ENCODE peak calls at places on chromosome 20, in four cellular contexts. One of them, this sample, is unnamed.

GRCh38 chr20:61459266-61459665 is 207.2 kb downstream of the CDH4 start:
- DNase-seq in bronchial epithelial cell: no peak
- DNase-seq in K562: no peak
- DNase-seq in Peyer's patch: no peak
- DNase-seq in this sample: no peak

GRCh38 chr20:53866787-53867740 is 203.3 kb downstream of the BCAS1 start:
- DNase-seq in Peyer's patch: no peak
- DNase-seq in K562: no peak
- DNase-seq in bronchial epithelial cell: peak; percentile 35
- DNase-seq in this sample: peak; percentile 69

GRCh38 chr20:34412453-34412852 is 49.4 kb downstream of the ITCH start:
- DNase-seq in K562: no peak
- DNase-seq in bronchial epithelial cell: no peak
- DNase-seq in Peyer's patch: no peak
- DNase-seq in this sample: no peak

GRCh38 chr20:57786304-57786942 is 76.6 kb upstream of the PMEPA1 start:
- DNase-seq in Peyer's patch: no peak
- DNase-seq in bronchial epithelial cell: no peak
- DNase-seq in K562: no peak
- DNase-seq in this sample: no peak

GRCh38 chr20:18272451-18272850 is 15.9 kb upstream of the ZNF133 start:
- DNase-seq in bronchial epithelial cell: peak; percentile 16
- DNase-seq in Peyer's patch: peak; percentile 58
- DNase-seq in K562: peak; percentile 34
- DNase-seq in this sample: peak; percentile 70

GRCh38 chr20:4084096-4084495 is 68.7 kb upstream of the RNF24 start:
- DNase-seq in bronchial epithelial cell: no peak
- DNase-seq in K562: no peak
- DNase-seq in Peyer's patch: peak; percentile 31
- DNase-seq in this sample: no peak

GRCh38 chr20:13105864-13106457 is 97.2 kb downstream of the SPTLC3 start:
- DNase-seq in bronchial epithelial cell: peak; percentile 40
- DNase-seq in Peyer's patch: no peak
- DNase-seq in K562: peak; percentile 8
- DNase-seq in this sample: no peak

GRCh38 chr20:44008806-44009678 is 94.4 kb downstream of the TOX2 start:
- DNase-seq in bronchial epithelial cell: peak; percentile 9
- DNase-seq in Peyer's patch: no peak
- DNase-seq in K562: no peak
- DNase-seq in this sample: no peak

GRCh38 chr20:48064929-48065328 is 279.6 kb upstream of the SULF2 start:
- DNase-seq in bronchial epithelial cell: peak; percentile 50
- DNase-seq in Peyer's patch: no peak
- DNase-seq in K562: no peak
- DNase-seq in this sample: no peak

GRCh38 chr20:47315339-47315662 is 41.2 kb downstream of the ZMYND8 start:
- DNase-seq in K562: no peak
- DNase-seq in Peyer's patch: no peak
- DNase-seq in bronchial epithelial cell: peak; percentile 60
- DNase-seq in this sample: no peak

GRCh38 chr20:46789339-46789984 is 80.0 kb downstream of the SLC2A10 start:
- DNase-seq in K562: no peak
- DNase-seq in bronchial epithelial cell: no peak
- DNase-seq in Peyer's patch: no peak
- DNase-seq in this sample: no peak

GRCh38 chr20:60999256-60999655 is 252.8 kb upstream of the CDH4 start:
- DNase-seq in bronchial epithelial cell: no peak
- DNase-seq in K562: no peak
- DNase-seq in Peyer's patch: no peak
- DNase-seq in this sample: no peak

GRCh38 chr20:50559856-50560623 is 49.9 kb downstream of the PTPN1 start:
- DNase-seq in Peyer's patch: no peak
- DNase-seq in K562: no peak
- DNase-seq in bronchial epithelial cell: no peak
- DNase-seq in this sample: no peak

GRCh38 chr20:45311589-45312211 is 3.6 kb upstream of the MATN4 start:
- DNase-seq in Peyer's patch: peak; percentile 81
- DNase-seq in K562: peak; percentile 81
- DNase-seq in bronchial epithelial cell: peak; percentile 22
- DNase-seq in this sample: peak; percentile 84

GRCh38 chr20:53599378-53599777 is 5.7 kb upstream of the ZNF217 start:
- DNase-seq in Peyer's patch: peak; percentile 33
- DNase-seq in K562: no peak
- DNase-seq in bronchial epithelial cell: no peak
- DNase-seq in this sample: peak; percentile 23

GRCh38 chr20:36919715-36920333 is 31.7 kb downstream of the SAMHD1 start:
- DNase-seq in bronchial epithelial cell: peak; percentile 58
- DNase-seq in K562: peak; percentile 56
- DNase-seq in Peyer's patch: peak; percentile 39
- DNase-seq in this sample: peak; percentile 78

GRCh38 chr20:36214684-36215256 is 21.5 kb upstream of the AAR2 start:
- DNase-seq in bronchial epithelial cell: peak; percentile 29
- DNase-seq in K562: peak; percentile 59
- DNase-seq in Peyer's patch: no peak
- DNase-seq in this sample: peak; percentile 60

GRCh38 chr20:49674383-49675352 is 39.0 kb downstream of the B4GALT5 start:
- DNase-seq in K562: no peak
- DNase-seq in Peyer's patch: peak; percentile 58
- DNase-seq in bronchial epithelial cell: peak; percentile 56
- DNase-seq in this sample: peak; percentile 92

GRCh38 chr20:5705827-5706226 is 44.4 kb upstream of the SHLD1 start:
- DNase-seq in Peyer's patch: no peak
- DNase-seq in bronchial epithelial cell: no peak
- DNase-seq in K562: no peak
- DNase-seq in this sample: no peak

GRCh38 chr20:353166-353565 is 6.3 kb downstream of the NRSN2 start:
- DNase-seq in bronchial epithelial cell: no peak
- DNase-seq in K562: no peak
- DNase-seq in Peyer's patch: no peak
- DNase-seq in this sample: no peak

GRCh38 chr20:57025666-57026065 is 240.8 kb downstream of the BMP7 start:
- DNase-seq in Peyer's patch: no peak
- DNase-seq in bronchial epithelial cell: no peak
- DNase-seq in K562: no peak
- DNase-seq in this sample: no peak

GRCh38 chr20:62710886-62711702 is 2.5 kb downstream of the NTSR1 start:
- DNase-seq in Peyer's patch: no peak
- DNase-seq in bronchial epithelial cell: peak; percentile 7
- DNase-seq in K562: peak; percentile 85
- DNase-seq in this sample: no peak

GRCh38 chr20:25084616-25085187 is 2.8 kb upstream of the VSX1 start:
- DNase-seq in Peyer's patch: no peak
- DNase-seq in K562: no peak
- DNase-seq in bronchial epithelial cell: no peak
- DNase-seq in this sample: no peak

GRCh38 chr20:52494244-52494643 is 302.7 kb upstream of the ZFP64 start:
- DNase-seq in Peyer's patch: no peak
- DNase-seq in bronchial epithelial cell: peak; percentile 98
- DNase-seq in K562: no peak
- DNase-seq in this sample: no peak

GRCh38 chr20:50521709-50522674 is 11.8 kb downstream of the PTPN1 start:
- DNase-seq in bronchial epithelial cell: no peak
- DNase-seq in Peyer's patch: no peak
- DNase-seq in K562: no peak
- DNase-seq in this sample: no peak

GRCh38 chr20:23475395-23475794 is 15.5 kb upstream of the CST8 start:
- DNase-seq in Peyer's patch: no peak
- DNase-seq in K562: no peak
- DNase-seq in bronchial epithelial cell: no peak
- DNase-seq in this sample: no peak

GRCh38 chr20:4112490-4113420 is 97.4 kb upstream of the RNF24 start:
- DNase-seq in Peyer's patch: peak; percentile 58
- DNase-seq in K562: no peak
- DNase-seq in bronchial epithelial cell: peak; percentile 52
- DNase-seq in this sample: no peak

GRCh38 chr20:19264191-19264590 is 51.7 kb downstream of the SLC24A3 start:
- DNase-seq in bronchial epithelial cell: no peak
- DNase-seq in K562: no peak
- DNase-seq in Peyer's patch: no peak
- DNase-seq in this sample: no peak

GRCh38 chr20:38874460-38875169 is 51.6 kb upstream of the FAM83D start:
- DNase-seq in bronchial epithelial cell: no peak
- DNase-seq in K562: no peak
- DNase-seq in Peyer's patch: peak; percentile 63
- DNase-seq in this sample: no peak

GRCh38 chr20:7285918-7286556 is 518.6 kb downstream of the BMP2 start:
- DNase-seq in bronchial epithelial cell: peak; percentile 86
- DNase-seq in Peyer's patch: peak; percentile 81
- DNase-seq in K562: peak; percentile 12
- DNase-seq in this sample: peak; percentile 75

DNA sequence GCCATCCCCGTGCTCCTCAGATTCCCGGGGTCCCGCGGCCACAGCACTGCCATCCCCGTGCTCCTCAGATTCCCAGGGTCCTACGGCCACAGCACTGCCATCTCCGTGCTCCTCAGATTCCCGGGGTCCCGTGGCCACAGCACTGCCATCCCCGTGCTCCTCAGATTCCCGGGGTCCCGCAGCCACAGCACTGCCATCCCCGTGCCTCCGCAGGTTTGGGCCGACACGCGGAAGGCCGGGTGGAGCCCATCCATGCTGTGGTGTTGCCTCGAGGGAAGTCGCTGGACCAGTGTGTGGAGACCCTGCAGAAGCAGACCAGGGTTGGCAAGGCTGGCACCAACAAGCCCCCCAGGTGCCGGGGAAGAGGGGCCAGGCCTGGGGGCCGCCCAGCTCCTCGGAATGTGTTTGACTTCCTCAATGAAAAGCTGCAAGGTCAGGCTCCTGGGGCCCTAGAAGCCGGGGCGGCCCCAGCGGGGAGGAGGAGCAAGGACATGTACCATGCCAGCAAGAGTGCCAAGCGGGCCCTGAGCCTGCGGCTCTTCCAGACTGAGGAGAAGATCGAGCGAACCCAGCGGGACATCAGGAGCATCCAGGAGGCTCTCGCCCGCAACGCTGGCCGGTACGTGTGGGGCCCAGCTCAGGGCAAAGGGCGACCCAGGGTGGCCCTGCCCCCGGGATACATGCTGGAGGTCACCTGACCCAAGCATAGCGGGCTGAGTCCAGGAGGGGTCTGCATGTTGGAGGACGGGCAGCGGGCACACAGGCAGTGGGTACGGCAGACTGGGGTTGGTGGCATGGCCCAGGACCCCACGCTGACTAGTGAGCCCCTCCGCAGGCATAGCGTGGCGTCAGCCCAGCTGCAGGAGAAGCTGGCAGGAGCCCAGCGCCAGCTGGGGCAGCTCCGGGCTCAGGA is 1.3 kb upstream of the LIME1 start:
- DNase-seq in K562: peak; percentile 4
- DNase-seq in Peyer's patch: no peak
- DNase-seq in bronchial epithelial cell: no peak
- DNase-seq in this sample: no peak
- H3K4me3 ChIP-seq in K562: no peak overlapping the region
- H3K4me3 ChIP-seq in Peyer's patch: no peak overlapping the region
- H3K4me3 ChIP-seq in bronchial epithelial cell: no peak overlapping the region
- H3K4me3 ChIP-seq in this sample: no peak overlapping the region

DNA sequence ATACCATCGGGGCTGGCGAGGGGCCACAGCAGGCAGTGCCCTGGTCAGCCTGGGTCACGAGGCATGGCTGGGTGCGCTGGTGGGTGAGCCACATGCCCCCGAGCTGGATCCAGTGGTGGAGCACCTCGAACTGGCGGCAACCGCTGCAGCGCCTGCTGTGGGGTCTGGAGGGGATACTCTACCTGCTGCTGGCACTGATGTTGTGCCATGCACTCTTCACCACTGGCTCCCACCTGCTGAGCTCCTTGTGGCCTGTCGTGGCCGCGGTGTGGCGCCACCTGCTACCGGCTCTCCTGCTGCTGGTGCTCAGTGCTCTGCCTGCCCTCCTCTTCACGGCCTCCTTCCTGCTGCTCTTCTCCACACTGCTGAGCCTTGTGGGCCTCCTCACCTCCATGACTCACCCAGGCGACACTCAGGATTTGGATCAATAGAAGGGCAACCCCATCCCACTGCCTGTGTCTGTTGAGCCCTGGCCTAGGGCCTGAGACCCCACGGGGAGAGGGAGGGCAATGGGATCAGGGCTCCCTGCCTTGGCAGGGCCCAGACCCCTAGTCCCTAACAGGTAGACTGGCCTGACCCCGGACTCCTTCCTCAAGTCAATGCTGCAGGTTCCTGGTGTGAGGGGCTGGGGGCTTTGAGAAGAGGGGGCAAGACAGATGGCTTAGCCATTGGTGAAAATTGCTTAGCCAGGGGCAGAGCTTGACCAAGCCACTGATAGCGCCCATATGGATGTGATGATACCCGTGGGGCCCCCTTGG is 598 bp downstream of the TMEM239 start:
- DNase-seq in bronchial epithelial cell: no peak
- DNase-seq in K562: peak; percentile 35
- DNase-seq in Peyer's patch: peak; percentile 44
- DNase-seq in this sample: no peak
- TF ChIP-seq CTCF in bronchial epithelial cell: no peak
- TF ChIP-seq CTCF in K562: peak; percentile 59
- TF ChIP-seq CTCF in Peyer's patch: no peak
- TF ChIP-seq CTCF in this sample: no peak

DNA sequence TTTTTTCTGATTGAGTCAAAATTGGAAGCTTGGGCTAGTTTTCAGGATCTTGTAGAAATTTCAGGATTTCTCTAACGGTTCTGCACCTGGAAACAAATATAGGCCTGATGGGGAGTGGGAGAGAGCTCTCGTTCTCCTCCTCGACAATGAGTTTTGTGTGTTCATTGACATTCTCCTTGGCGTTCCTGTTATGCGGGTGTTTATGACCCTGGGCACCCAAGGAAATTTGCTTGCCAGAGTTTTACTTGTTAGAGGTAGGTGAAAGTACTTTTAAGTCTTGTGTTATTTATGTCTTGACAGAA is 2.2 kb downstream of the ASXL1 start:
- DNase-seq in K562: no peak
- DNase-seq in bronchial epithelial cell: no peak
- DNase-seq in Peyer's patch: no peak
- DNase-seq in this sample: peak; percentile 34
- H3K4me3 ChIP-seq in K562: peak overlapping the region; percentile 96
- H3K4me3 ChIP-seq in bronchial epithelial cell: no peak overlapping the region
- H3K4me3 ChIP-seq in Peyer's patch: peak overlapping the region; percentile 95
- H3K4me3 ChIP-seq in this sample: peak overlapping the region; percentile 93

GRCh38 chr20:59949911-59950310 is 8.3 kb upstream of the CDH26 start:
- DNase-seq in Peyer's patch: no peak
- DNase-seq in K562: no peak
- DNase-seq in bronchial epithelial cell: no peak
- DNase-seq in this sample: no peak
- TF ChIP-seq CTCF in Peyer's patch: no peak
- TF ChIP-seq CTCF in K562: no peak
- TF ChIP-seq CTCF in bronchial epithelial cell: no peak
- TF ChIP-seq CTCF in this sample: no peak

This sample was measured in Caco-2.